ENCODE peak calls at places on chromosome 3, in six cellular contexts. N, M, A, B, U and H are unnamed samples.

GRCh38 chr3:69563968-69564367 is 175.3 kb upstream of the MITF start:
- DNase-seq in A (no peak), M (no peak), N (no peak), U (no peak), B (no peak), H (no peak)

GRCh38 chr3:139476348-139476747 is at the start of gene RBP2:
- DNase-seq in B (no peak), N (no peak), A (peak), M (no peak), U (no peak), H (no peak)

GRCh38 chr3:153397806-153398205 is 235.8 kb downstream of the RAP2B start:
- DNase-seq in N (no peak), A (no peak), M (no peak), B (no peak), U (no peak), H (no peak)

GRCh38 chr3:79344876-79345871 is 422.6 kb downstream of the ROBO1 start:
- DNase-seq in B (no peak), A (peak), U (no peak), N (no peak), M (peak), H (no peak)

GRCh38 chr3:29695201-29695904 is 414.5 kb downstream of the RBMS3 start:
- DNase-seq in U (no peak), B (peak), M (no peak), A (no peak), N (no peak), H (no peak)

GRCh38 chr3:71168043-71168720 is 415.3 kb downstream of the FOXP1 start:
- DNase-seq in U (no peak), M (no peak), A (no peak), B (peak), N (no peak), H (no peak)

GRCh38 chr3:115085197-115085865 is 61.8 kb downstream of the ZBTB20 start:
- DNase-seq in A (no peak), N (no peak), M (peak), U (no peak), B (no peak), H (no peak)

GRCh38 chr3:172367205-172368105 is 80.8 kb downstream of the GHSR start:
- DNase-seq in M (no peak), B (peak), A (no peak), U (no peak), N (no peak), H (no peak)

GRCh38 chr3:217436-217835 is 20.9 kb downstream of the CHL1 start:
- DNase-seq in B (no peak), N (no peak), M (no peak), U (no peak), A (no peak), H (no peak)

GRCh38 chr3:139132976-139133375 is 88.3 kb upstream of the PRR23C start:
- DNase-seq in U (no peak), A (no peak), B (no peak), N (no peak), M (no peak), H (no peak)

GRCh38 chr3:183494341-183494740 is 61.2 kb downstream of the KLHL6 start:
- DNase-seq in A (no peak), U (no peak), M (no peak), B (no peak), N (no peak), H (no peak)

GRCh38 chr3:125280966-125281365 is 68.4 kb upstream of the SLC12A8 start:
- DNase-seq in U (no peak), N (no peak), B (peak), M (no peak), A (no peak), H (no peak)

GRCh38 chr3:29889230-29889629 is 608.4 kb downstream of the RBMS3 start:
- DNase-seq in M (no peak), A (no peak), N (no peak), B (no peak), U (no peak), H (no peak)

GRCh38 chr3:13532085-13532484 is 16.8 kb upstream of the FBLN2 start:
- DNase-seq in U (no peak), A (no peak), N (no peak), M (no peak), B (no peak), H (no peak)

GRCh38 chr3:26589678-26590077 is 32.9 kb upstream of the LRRC3B start:
- DNase-seq in B (no peak), A (no peak), U (no peak), M (no peak), N (no peak), H (no peak)

GRCh38 chr3:78255403-78255802 is 1215.5 kb downstream of the ROBO2 start:
- DNase-seq in A (no peak), B (peak), M (no peak), N (no peak), U (no peak), H (no peak)

GRCh38 chr3:155872904-155873646 is 2.6 kb downstream of the GMPS start:
- DNase-seq in N (no peak), B (no peak), A (no peak), M (no peak), U (no peak), H (peak)

GRCh38 chr3:178131801-178132200 is 404.4 kb upstream of the KCNMB2 start:
- DNase-seq in B (peak), U (no peak), N (no peak), M (no peak), A (no peak), H (no peak)

GRCh38 chr3:52472239-52472783 is 16.9 kb downstream of the NISCH start:
- DNase-seq in U (no peak), B (no peak), A (no peak), M (no peak), N (no peak), H (no peak)

GRCh38 chr3:111857474-111857873 is 1.6 kb upstream of the PHLDB2 start:
- DNase-seq in A (no peak), B (no peak), M (no peak), N (no peak), U (no peak), H (no peak)

GRCh38 chr3:151983538-151983937 is 110.1 kb downstream of the SUCNR1 start:
- DNase-seq in A (no peak), U (no peak), B (no peak), M (no peak), N (no peak), H (no peak)

GRCh38 chr3:10602769-10603768 is 97.7 kb upstream of the ATP2B2 start:
- DNase-seq in A (no peak), M (peak), B (no peak), U (peak), N (no peak), H (peak)

GRCh38 chr3:89107461-89108035 is at the start of gene EPHA3:
- DNase-seq in N (peak), U (peak), A (peak), B (peak), M (peak), H (no peak)

GRCh38 chr3:17553080-17553479 is 189.4 kb downstream of the TBC1D5 start:
- DNase-seq in M (peak), A (no peak), B (peak), U (no peak), N (no peak), H (no peak)

GRCh38 chr3:173371848-173372487 is 25.6 kb upstream of the NLGN1 start:
- DNase-seq in U (no peak), B (peak), A (peak), M (peak), N (no peak), H (peak)

GRCh38 chr3:136464502-136464901 is 214.4 kb downstream of the PCCB start:
- DNase-seq in U (no peak), B (no peak), A (no peak), M (no peak), N (no peak), H (no peak)

GRCh38 chr3:151697496-151697895 is 36.2 kb upstream of the AADACL2 start:
- DNase-seq in B (peak), A (no peak), N (no peak), U (no peak), M (no peak), H (no peak)

GRCh38 chr3:113594066-113594465 is 61.7 kb downstream of the SIDT1 start:
- DNase-seq in B (no peak), M (no peak), N (no peak), U (no peak), A (no peak), H (no peak)

GRCh38 chr3:100936931-100937330 is 56.3 kb downstream of the ABI3BP start:
- DNase-seq in B (no peak), M (no peak), N (no peak), U (no peak), A (no peak), H (no peak)

GRCh38 chr3:129614927-129615363 is 8.5 kb upstream of the PLXND1 start:
- DNase-seq in U (no peak), N (peak), A (peak), M (no peak), B (peak), H (peak)

GRCh38 chr3:100023150-100023549 is 91.2 kb downstream of the FILIP1L start:
- DNase-seq in N (no peak), M (no peak), A (no peak), B (peak), U (no peak), H (no peak)

GRCh38 chr3:9340450-9341009 is 22.3 kb upstream of the THUMPD3 start:
- DNase-seq in A (no peak), U (no peak), B (peak), M (no peak), N (no peak), H (no peak)

GRCh38 chr3:264394-265156 is 68.0 kb downstream of the CHL1 start:
- DNase-seq in M (no peak), A (no peak), B (peak), N (no peak), U (no peak), H (peak)

GRCh38 chr3:169432692-169433432 is 230.7 kb downstream of the MECOM start:
- DNase-seq in U (no peak), M (no peak), A (no peak), B (no peak), N (no peak), H (no peak)

GRCh38 chr3:126114406-126115386 is 30.8 kb upstream of the SLC41A3 start:
- DNase-seq in M (no peak), B (no peak), U (no peak), A (no peak), N (no peak), H (no peak)

GRCh38 chr3:99686955-99687612 is 48.7 kb downstream of the COL8A1 start:
- DNase-seq in A (peak), N (peak), U (peak), B (peak), M (peak), H (peak)

GRCh38 chr3:177606891-177607290 is 409.6 kb upstream of the TBL1XR1 start:
- DNase-seq in U (no peak), N (no peak), B (no peak), M (no peak), A (no peak), H (no peak)

GRCh38 chr3:39505866-39506738 is 38.6 kb downstream of the MOBP start:
- DNase-seq in B (peak), N (no peak), U (no peak), M (peak), A (no peak), H (no peak)

GRCh38 chr3:171066216-171066615 is 39.7 kb upstream of the SLC2A2 start:
- DNase-seq in N (no peak), A (no peak), U (no peak), B (peak), M (no peak), H (no peak)

GRCh38 chr3:78827618-78828017 is 940.2 kb downstream of the ROBO1 start:
- DNase-seq in A (no peak), B (no peak), M (no peak), U (no peak), N (no peak), H (no peak)

DNA sequence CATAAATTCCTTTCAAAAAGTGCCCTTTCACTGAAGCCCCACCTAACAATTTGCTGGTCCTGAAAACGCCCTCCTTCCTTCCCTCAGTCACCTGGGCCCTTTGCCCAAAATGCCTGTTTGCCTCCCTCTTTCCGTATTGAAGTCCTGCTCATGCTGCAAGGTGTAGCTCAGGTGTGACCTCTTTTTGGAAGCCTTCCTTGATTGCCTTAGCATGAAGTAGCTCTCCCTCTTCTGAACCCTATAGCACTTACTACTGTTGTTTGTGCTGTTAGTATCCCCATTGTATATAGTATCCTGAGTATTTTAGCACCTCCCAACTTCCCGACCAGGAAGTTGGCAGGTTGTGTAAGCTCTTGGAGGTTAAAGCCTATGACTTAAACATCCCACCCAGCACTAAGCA is 1.7 kb downstream of the PLS1 start:
- DNase-seq in A (peak), U (no peak), M (no peak), B (no peak), N (no peak), H (peak)
- H3K4me3 ChIP-seq in A (peak), U (no peak), M (no peak), B (no peak), N (no peak), H (peak)

GRCh38 chr3:185939721-185940120 is 1.9 kb upstream of the TRA2B start:
- DNase-seq in M (no peak), U (no peak), N (no peak), A (no peak), B (no peak), H (peak)

GRCh38 chr3:185934726-185935464 is 2.9 kb downstream of the TRA2B start:
- DNase-seq in B (no peak), U (no peak), A (no peak), N (no peak), M (no peak), H (peak)

GRCh38 chr3:185937689-185938374 is at the start of gene TRA2B:
- DNase-seq in A (peak), M (peak), B (peak), U (peak), N (peak), H (peak)

GRCh38 chr3:185935465-185936263 is 2.1 kb downstream of the TRA2B start:
- DNase-seq in N (no peak), B (no peak), U (no peak), A (peak), M (no peak), H (no peak)

GRCh38 chr3:185936814-185937688 is 763 bp downstream of the TRA2B start:
- DNase-seq in B (peak), U (peak), M (peak), N (peak), A (peak), H (peak)
- H3K4me3 ChIP-seq in B (peak), U (peak), M (peak), N (peak), A (peak), H (peak)

GRCh38 chr3:54121404-54122045 is 827 bp upstream of the CACNA2D3 start:
- DNase-seq in A (no peak), M (peak), B (peak), N (no peak), U (no peak), H (no peak)
- H3K4me3 ChIP-seq in A (peak), M (peak), B (peak), N (peak), U (peak), H (no peak)

DNA sequence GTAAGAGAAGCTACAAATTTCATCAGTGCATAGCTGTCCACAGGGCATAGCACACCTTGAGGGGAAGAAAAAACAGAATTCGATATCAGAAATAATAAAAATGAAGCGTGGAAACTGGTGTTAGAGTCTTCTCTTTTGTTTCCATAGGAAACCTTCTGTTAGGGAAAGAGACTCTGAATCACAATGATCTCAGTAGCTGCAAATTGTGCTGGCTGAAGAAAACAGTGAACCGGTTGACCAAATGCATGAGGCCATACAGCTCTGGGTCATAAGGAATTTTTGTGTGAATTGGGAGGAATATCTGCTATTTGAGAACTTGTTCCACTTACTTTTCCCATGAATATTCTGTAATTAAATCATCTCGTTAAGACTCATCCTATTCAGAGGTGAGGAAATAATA is 580.2 kb upstream of the NECTIN3 start:
- DNase-seq in U (no peak), N (no peak), M (no peak), B (no peak), A (no peak), H (no peak)
- H3K4me3 ChIP-seq in U (no peak), N (no peak), M (no peak), B (no peak), A (no peak), H (no peak)

GRCh38 chr3:12425850-12426579 is 58.3 kb upstream of the TSEN2 start:
- DNase-seq in U (no peak), B (no peak), M (no peak), A (no peak), N (no peak), H (no peak)

GRCh38 chr3:12427551-12427950 is 56.7 kb upstream of the TSEN2 start:
- DNase-seq in N (no peak), B (no peak), M (no peak), A (no peak), U (no peak), H (no peak)

GRCh38 chr3:12424635-12425319 is 59.5 kb upstream of the TSEN2 start:
- DNase-seq in M (no peak), N (no peak), A (no peak), U (no peak), B (peak), H (no peak)

GRCh38 chr3:12430086-12430485 is 54.2 kb upstream of the TSEN2 start:
- DNase-seq in B (no peak), U (no peak), M (no peak), A (no peak), N (no peak), H (no peak)

GRCh38 chr3:12428131-12428530 is 56.1 kb upstream of the TSEN2 start:
- DNase-seq in M (no peak), A (no peak), U (no peak), N (no peak), B (no peak), H (no peak)
- H3K4me3 ChIP-seq in M (no peak), A (no peak), U (no peak), N (no peak), B (no peak), H (no peak)